ENCODE peak calls at places on chromosome 16, in six cellular contexts. C is dorsolateral prefrontal cortex; Z is progenitor cell of endocrine pancreas; J is smooth muscle cell of the brain vasculature; N is C1 segment of cervical spinal cord; Q is activated CD4-positive, alpha-beta T cell treated with anti-CD3 and anti-CD28 coated beads for 24 hours. G is an unnamed sample.

GRCh38 chr16:3999479-3999868 is 116.8 kb downstream of the ADCY9 start:
- DNase-seq in Z (no peak), C (peak), Q (no peak), N (no peak), J (no peak), G (peak)

GRCh38 chr16:20628213-20628612 is 52.0 kb upstream of the ACSM2B start:
- DNase-seq in N (no peak), Q (no peak), J (no peak), C (no peak), Z (no peak), G (no peak)

GRCh38 chr16:67529639-67530012 is 997 bp downstream of the RIPOR1 start:
- DNase-seq in J (no peak), Z (no peak), Q (no peak), C (no peak), N (no peak), G (no peak)

GRCh38 chr16:11727945-11728543 is 14.6 kb downstream of the TXNDC11 start:
- DNase-seq in C (no peak), J (no peak), N (no peak), Z (no peak), Q (no peak), G (no peak)

GRCh38 chr16:71627631-71628236 is 1.8 kb downstream of the MARVELD3 start:
- DNase-seq in C (no peak), Z (no peak), Q (no peak), J (no peak), N (no peak), G (no peak)

GRCh38 chr16:24845726-24846547 is at the start of gene SLC5A11:
- DNase-seq in C (no peak), N (no peak), Z (no peak), Q (no peak), J (no peak), G (no peak)

GRCh38 chr16:3934491-3935185 is 54.1 kb upstream of the CREBBP start:
- DNase-seq in Q (no peak), Z (no peak), N (no peak), C (no peak), J (no peak), G (no peak)

GRCh38 chr16:9094008-9094846 is 2.8 kb downstream of the HAPSTR1 start:
- DNase-seq in C (no peak), J (no peak), Q (no peak), Z (no peak), N (no peak), G (no peak)

GRCh38 chr16:87970206-87970605 is 19.0 kb downstream of the BANP start:
- DNase-seq in Q (no peak), J (no peak), C (no peak), Z (no peak), N (no peak), G (no peak)

GRCh38 chr16:88373927-88374492 is 8.7 kb upstream of the ZNF469 start:
- DNase-seq in J (no peak), Q (no peak), Z (no peak), C (no peak), N (no peak), G (no peak)

GRCh38 chr16:15523092-15523541 is 88.7 kb downstream of the BMERB1 start:
- DNase-seq in N (peak), J (no peak), Q (no peak), Z (no peak), C (peak), G (no peak)

GRCh38 chr16:89102035-89102776 is 8.6 kb downstream of the ACSF3 start:
- DNase-seq in N (no peak), J (no peak), Z (no peak), Q (no peak), C (no peak), G (no peak)

GRCh38 chr16:11896776-11897175 is 19.0 kb downstream of the GSPT1 start:
- DNase-seq in J (peak), C (no peak), Z (no peak), N (no peak), Q (no peak), G (no peak)

GRCh38 chr16:2999929-3000328 is 12.8 kb upstream of the CLDN9 start:
- DNase-seq in Q (no peak), N (no peak), C (no peak), J (no peak), Z (no peak), G (no peak)

GRCh38 chr16:14309001-14309886 is 238.1 kb downstream of the MRTFB start:
- DNase-seq in N (no peak), C (no peak), Z (peak), Q (no peak), J (no peak), G (no peak)

GRCh38 chr16:69088684-69089083 is 16.8 kb upstream of the HAS3 start:
- DNase-seq in Q (no peak), J (no peak), N (no peak), Z (no peak), C (no peak), G (no peak)

GRCh38 chr16:47687694-47688093 is 226.6 kb downstream of the PHKB start:
- DNase-seq in N (no peak), Z (no peak), C (no peak), J (no peak), Q (no peak), G (no peak)

GRCh38 chr16:82451449-82451848 is 175.3 kb upstream of the CDH13 start:
- DNase-seq in Z (no peak), J (no peak), N (no peak), C (no peak), Q (no peak), G (no peak)

GRCh38 chr16:10345629-10346028 is 40.2 kb upstream of the ATF7IP2 start:
- DNase-seq in Q (no peak), N (no peak), C (no peak), J (no peak), Z (no peak), G (no peak)

GRCh38 chr16:11310997-11311561 is 29.9 kb upstream of the PRM1 start:
- DNase-seq in C (no peak), Q (no peak), J (no peak), N (no peak), Z (no peak), G (no peak)

GRCh38 chr16:22787456-22788189 is 26.3 kb upstream of the HS3ST2 start:
- DNase-seq in N (no peak), C (no peak), J (no peak), Z (no peak), Q (no peak), G (no peak)

GRCh38 chr16:31700200-31700529 is 172.5 kb downstream of the AHSP start:
- DNase-seq in J (no peak), N (no peak), Z (no peak), Q (no peak), C (no peak), G (peak)

GRCh38 chr16:30740364-30741251 is 7.6 kb upstream of the PHKG2 start:
- DNase-seq in C (no peak), J (no peak), Q (no peak), N (no peak), Z (no peak), G (no peak)

GRCh38 chr16:88387941-88388627 is 5.3 kb downstream of the ZNF469 start:
- DNase-seq in N (peak), Z (no peak), Q (no peak), J (no peak), C (peak), G (no peak)

GRCh38 chr16:82456683-82457082 is 170.1 kb upstream of the CDH13 start:
- DNase-seq in J (peak), Z (peak), C (peak), Q (peak), N (peak), G (peak)

GRCh38 chr16:26599786-26600107 is 467.0 kb upstream of the C16orf82 start:
- DNase-seq in Z (no peak), C (no peak), Q (no peak), N (no peak), J (no peak), G (no peak)

GRCh38 chr16:20203277-20203676 is 124.0 kb downstream of the GP2 start:
- DNase-seq in N (no peak), C (no peak), J (no peak), Q (no peak), Z (no peak), G (no peak)

GRCh38 chr16:89808453-89808939 is 8.0 kb downstream of the FANCA start:
- DNase-seq in Q (no peak), Z (no peak), N (no peak), J (no peak), C (no peak), G (no peak)

GRCh38 chr16:54447606-54448440 is 161.2 kb upstream of the IRX3 start:
- DNase-seq in N (no peak), J (no peak), Q (no peak), Z (no peak), C (no peak), G (no peak)

GRCh38 chr16:31875112-31875803 is 1.7 kb downstream of the ZNF267 start:
- DNase-seq in J (no peak), C (no peak), Q (no peak), Z (no peak), N (no peak), G (no peak)

GRCh38 chr16:75265911-75266701 is 14.7 kb upstream of the BCAR1 start:
- DNase-seq in C (peak), Z (peak), N (peak), J (no peak), Q (no peak), G (peak)